ENCODE peak calls at places on chromosomes 16 and 17, in six cellular contexts. One of them, this sample, is unnamed.

GRCh38 chr17:81808778-81809555 is 5.0 kb downstream of the GCGR start:
- DNase-seq in cardiac fibroblast: no peak
- DNase-seq in HCEC 1CT: peak; percentile 4
- DNase-seq in lung microvascular endothelial cell: no peak
- DNase-seq in stimulated activated naive CD8-positive, alpha-beta T cell treated with anti-CD3 and anti-CD28 coated beads, Interleukin-15, Interleukin-2, amounts not matched to agents 100 U/mL and 50 U/mL, for 24 hours: no peak
- DNase-seq in T-cell: no peak
- DNase-seq in this sample: no peak

GRCh38 chr17:15742051-15742795 is 10.1 kb downstream of the TBC1D26 start:
- DNase-seq in cardiac fibroblast: no peak
- DNase-seq in HCEC 1CT: no peak
- DNase-seq in lung microvascular endothelial cell: peak; percentile 66
- DNase-seq in stimulated activated naive CD8-positive, alpha-beta T cell treated with anti-CD3 and anti-CD28 coated beads, Interleukin-15, Interleukin-2, amounts not matched to agents 100 U/mL and 50 U/mL, for 24 hours: no peak
- DNase-seq in T-cell: no peak
- DNase-seq in this sample: no peak

GRCh38 chr17:17056167-17056562 is 13.9 kb downstream of the MPRIP start:
- DNase-seq in cardiac fibroblast: no peak
- DNase-seq in HCEC 1CT: no peak
- DNase-seq in lung microvascular endothelial cell: no peak
- DNase-seq in stimulated activated naive CD8-positive, alpha-beta T cell treated with anti-CD3 and anti-CD28 coated beads, Interleukin-15, Interleukin-2, amounts not matched to agents 100 U/mL and 50 U/mL, for 24 hours: no peak
- DNase-seq in T-cell: no peak
- DNase-seq in this sample: peak; percentile 84

GRCh38 chr17:70028397-70028796 is 46.6 kb upstream of the KCNJ16 start:
- DNase-seq in cardiac fibroblast: no peak
- DNase-seq in HCEC 1CT: peak; percentile 5
- DNase-seq in lung microvascular endothelial cell: no peak
- DNase-seq in stimulated activated naive CD8-positive, alpha-beta T cell treated with anti-CD3 and anti-CD28 coated beads, Interleukin-15, Interleukin-2, amounts not matched to agents 100 U/mL and 50 U/mL, for 24 hours: no peak
- DNase-seq in T-cell: no peak
- DNase-seq in this sample: no peak

GRCh38 chr17:6092182-6092922 is 22.2 kb downstream of the WSCD1 start:
- DNase-seq in cardiac fibroblast: no peak
- DNase-seq in HCEC 1CT: no peak
- DNase-seq in lung microvascular endothelial cell: no peak
- DNase-seq in stimulated activated naive CD8-positive, alpha-beta T cell treated with anti-CD3 and anti-CD28 coated beads, Interleukin-15, Interleukin-2, amounts not matched to agents 100 U/mL and 50 U/mL, for 24 hours: no peak
- DNase-seq in T-cell: no peak
- DNase-seq in this sample: no peak

GRCh38 chr16:56988161-56988947 is 1.0 kb upstream of the NLRC5 start:
- DNase-seq in cardiac fibroblast: no peak
- DNase-seq in HCEC 1CT: peak; percentile 13
- DNase-seq in lung microvascular endothelial cell: no peak
- DNase-seq in stimulated activated naive CD8-positive, alpha-beta T cell treated with anti-CD3 and anti-CD28 coated beads, Interleukin-15, Interleukin-2, amounts not matched to agents 100 U/mL and 50 U/mL, for 24 hours: no peak
- DNase-seq in T-cell: no peak
- DNase-seq in this sample: no peak

GRCh38 chr17:18008496-18009268 is 30.3 kb downstream of the ATPAF2 start:
- DNase-seq in cardiac fibroblast: no peak
- DNase-seq in HCEC 1CT: peak; percentile 84
- DNase-seq in lung microvascular endothelial cell: no peak
- DNase-seq in stimulated activated naive CD8-positive, alpha-beta T cell treated with anti-CD3 and anti-CD28 coated beads, Interleukin-15, Interleukin-2, amounts not matched to agents 100 U/mL and 50 U/mL, for 24 hours: no peak
- DNase-seq in T-cell: no peak
- DNase-seq in this sample: no peak

GRCh38 chr16:30535106-30535776 is 583 bp upstream of the ZNF747 start:
- DNase-seq in cardiac fibroblast: peak; percentile 38
- DNase-seq in HCEC 1CT: no peak
- DNase-seq in lung microvascular endothelial cell: no peak
- DNase-seq in stimulated activated naive CD8-positive, alpha-beta T cell treated with anti-CD3 and anti-CD28 coated beads, Interleukin-15, Interleukin-2, amounts not matched to agents 100 U/mL and 50 U/mL, for 24 hours: no peak
- DNase-seq in T-cell: no peak
- DNase-seq in this sample: no peak

GRCh38 chr16:22653876-22654275 is 143.2 kb downstream of the NPIPB5 start:
- DNase-seq in cardiac fibroblast: no peak
- DNase-seq in HCEC 1CT: no peak
- DNase-seq in lung microvascular endothelial cell: no peak
- DNase-seq in stimulated activated naive CD8-positive, alpha-beta T cell treated with anti-CD3 and anti-CD28 coated beads, Interleukin-15, Interleukin-2, amounts not matched to agents 100 U/mL and 50 U/mL, for 24 hours: no peak
- DNase-seq in T-cell: no peak
- DNase-seq in this sample: no peak

GRCh38 chr16:87918314-87918713 is 18.0 kb downstream of the CA5A start:
- DNase-seq in cardiac fibroblast: peak; percentile 8
- DNase-seq in HCEC 1CT: no peak
- DNase-seq in lung microvascular endothelial cell: no peak
- DNase-seq in stimulated activated naive CD8-positive, alpha-beta T cell treated with anti-CD3 and anti-CD28 coated beads, Interleukin-15, Interleukin-2, amounts not matched to agents 100 U/mL and 50 U/mL, for 24 hours: no peak
- DNase-seq in T-cell: no peak
- DNase-seq in this sample: no peak

GRCh38 chr17:76090517-76091135 is 11.6 kb downstream of the ZACN start:
- DNase-seq in cardiac fibroblast: no peak
- DNase-seq in HCEC 1CT: no peak
- DNase-seq in lung microvascular endothelial cell: no peak
- DNase-seq in stimulated activated naive CD8-positive, alpha-beta T cell treated with anti-CD3 and anti-CD28 coated beads, Interleukin-15, Interleukin-2, amounts not matched to agents 100 U/mL and 50 U/mL, for 24 hours: no peak
- DNase-seq in T-cell: no peak
- DNase-seq in this sample: no peak

GRCh38 chr17:55770220-55770870 is 19.5 kb downstream of the PCTP start:
- DNase-seq in cardiac fibroblast: peak; percentile 78
- DNase-seq in HCEC 1CT: peak; percentile 74
- DNase-seq in lung microvascular endothelial cell: peak; percentile 72
- DNase-seq in stimulated activated naive CD8-positive, alpha-beta T cell treated with anti-CD3 and anti-CD28 coated beads, Interleukin-15, Interleukin-2, amounts not matched to agents 100 U/mL and 50 U/mL, for 24 hours: no peak
- DNase-seq in T-cell: no peak
- DNase-seq in this sample: no peak

GRCh38 chr16:47925811-47926460 is 229.9 kb downstream of the ABCC12 start:
- DNase-seq in cardiac fibroblast: no peak
- DNase-seq in HCEC 1CT: peak; percentile 36
- DNase-seq in lung microvascular endothelial cell: no peak
- DNase-seq in stimulated activated naive CD8-positive, alpha-beta T cell treated with anti-CD3 and anti-CD28 coated beads, Interleukin-15, Interleukin-2, amounts not matched to agents 100 U/mL and 50 U/mL, for 24 hours: no peak
- DNase-seq in T-cell: no peak
- DNase-seq in this sample: no peak

GRCh38 chr17:77449908-77450741 is 309.4 kb downstream of the SEC14L1 start:
- DNase-seq in cardiac fibroblast: peak; percentile 78
- DNase-seq in HCEC 1CT: peak; percentile 41
- DNase-seq in lung microvascular endothelial cell: peak; percentile 55
- DNase-seq in stimulated activated naive CD8-positive, alpha-beta T cell treated with anti-CD3 and anti-CD28 coated beads, Interleukin-15, Interleukin-2, amounts not matched to agents 100 U/mL and 50 U/mL, for 24 hours: peak; percentile 85
- DNase-seq in T-cell: no peak
- DNase-seq in this sample: no peak

GRCh38 chr17:28532063-28532960 is 20.1 kb downstream of the UNC119 start:
- DNase-seq in cardiac fibroblast: no peak
- DNase-seq in HCEC 1CT: no peak
- DNase-seq in lung microvascular endothelial cell: no peak
- DNase-seq in stimulated activated naive CD8-positive, alpha-beta T cell treated with anti-CD3 and anti-CD28 coated beads, Interleukin-15, Interleukin-2, amounts not matched to agents 100 U/mL and 50 U/mL, for 24 hours: no peak
- DNase-seq in T-cell: no peak
- DNase-seq in this sample: no peak

GRCh38 chr16:1511662-1512061 is 18.5 kb downstream of the TELO2 start:
- DNase-seq in cardiac fibroblast: no peak
- DNase-seq in HCEC 1CT: no peak
- DNase-seq in lung microvascular endothelial cell: no peak
- DNase-seq in stimulated activated naive CD8-positive, alpha-beta T cell treated with anti-CD3 and anti-CD28 coated beads, Interleukin-15, Interleukin-2, amounts not matched to agents 100 U/mL and 50 U/mL, for 24 hours: no peak
- DNase-seq in T-cell: no peak
- DNase-seq in this sample: no peak

GRCh38 chr17:56804454-56804853 is 29.3 kb downstream of the C17orf67 start:
- DNase-seq in cardiac fibroblast: no peak
- DNase-seq in HCEC 1CT: no peak
- DNase-seq in lung microvascular endothelial cell: no peak
- DNase-seq in stimulated activated naive CD8-positive, alpha-beta T cell treated with anti-CD3 and anti-CD28 coated beads, Interleukin-15, Interleukin-2, amounts not matched to agents 100 U/mL and 50 U/mL, for 24 hours: no peak
- DNase-seq in T-cell: no peak
- DNase-seq in this sample: no peak

GRCh38 chr16:30030841-30031413 is at the start of gene TLCD3B:
- DNase-seq in cardiac fibroblast: no peak
- DNase-seq in HCEC 1CT: no peak
- DNase-seq in lung microvascular endothelial cell: no peak
- DNase-seq in stimulated activated naive CD8-positive, alpha-beta T cell treated with anti-CD3 and anti-CD28 coated beads, Interleukin-15, Interleukin-2, amounts not matched to agents 100 U/mL and 50 U/mL, for 24 hours: no peak
- DNase-seq in T-cell: no peak
- DNase-seq in this sample: no peak

GRCh38 chr16:85901760-85902365 is 2.9 kb downstream of the IRF8 start:
- DNase-seq in cardiac fibroblast: no peak
- DNase-seq in HCEC 1CT: no peak
- DNase-seq in lung microvascular endothelial cell: no peak
- DNase-seq in stimulated activated naive CD8-positive, alpha-beta T cell treated with anti-CD3 and anti-CD28 coated beads, Interleukin-15, Interleukin-2, amounts not matched to agents 100 U/mL and 50 U/mL, for 24 hours: no peak
- DNase-seq in T-cell: no peak
- DNase-seq in this sample: no peak

GRCh38 chr17:1627987-1628855 is at the start of gene SLC43A2:
- DNase-seq in cardiac fibroblast: peak; percentile 83
- DNase-seq in HCEC 1CT: peak; percentile 57
- DNase-seq in lung microvascular endothelial cell: peak; percentile 91
- DNase-seq in stimulated activated naive CD8-positive, alpha-beta T cell treated with anti-CD3 and anti-CD28 coated beads, Interleukin-15, Interleukin-2, amounts not matched to agents 100 U/mL and 50 U/mL, for 24 hours: peak; percentile 85
- DNase-seq in T-cell: peak; percentile 79
- DNase-seq in this sample: peak; percentile 80

GRCh38 chr16:83233153-83233552 is 574.6 kb upstream of the HSBP1 start:
- DNase-seq in cardiac fibroblast: peak; percentile 6
- DNase-seq in HCEC 1CT: no peak
- DNase-seq in lung microvascular endothelial cell: no peak
- DNase-seq in stimulated activated naive CD8-positive, alpha-beta T cell treated with anti-CD3 and anti-CD28 coated beads, Interleukin-15, Interleukin-2, amounts not matched to agents 100 U/mL and 50 U/mL, for 24 hours: no peak
- DNase-seq in T-cell: no peak
- DNase-seq in this sample: no peak

GRCh38 chr17:6327007-6327406 is 107.9 kb downstream of the AIPL1 start:
- DNase-seq in cardiac fibroblast: no peak
- DNase-seq in HCEC 1CT: no peak
- DNase-seq in lung microvascular endothelial cell: peak; percentile 55
- DNase-seq in stimulated activated naive CD8-positive, alpha-beta T cell treated with anti-CD3 and anti-CD28 coated beads, Interleukin-15, Interleukin-2, amounts not matched to agents 100 U/mL and 50 U/mL, for 24 hours: peak; percentile 6
- DNase-seq in T-cell: no peak
- DNase-seq in this sample: no peak

GRCh38 chr17:56793947-56794346 is 39.8 kb downstream of the C17orf67 start:
- DNase-seq in cardiac fibroblast: no peak
- DNase-seq in HCEC 1CT: no peak
- DNase-seq in lung microvascular endothelial cell: no peak
- DNase-seq in stimulated activated naive CD8-positive, alpha-beta T cell treated with anti-CD3 and anti-CD28 coated beads, Interleukin-15, Interleukin-2, amounts not matched to agents 100 U/mL and 50 U/mL, for 24 hours: no peak
- DNase-seq in T-cell: no peak
- DNase-seq in this sample: no peak

GRCh38 chr17:1197781-1198490 is 18.2 kb upstream of the ABR start:
- DNase-seq in cardiac fibroblast: peak; percentile 79
- DNase-seq in HCEC 1CT: no peak
- DNase-seq in lung microvascular endothelial cell: no peak
- DNase-seq in stimulated activated naive CD8-positive, alpha-beta T cell treated with anti-CD3 and anti-CD28 coated beads, Interleukin-15, Interleukin-2, amounts not matched to agents 100 U/mL and 50 U/mL, for 24 hours: peak; percentile 74
- DNase-seq in T-cell: peak; percentile 69
- DNase-seq in this sample: peak; percentile 70

GRCh38 chr17:27529230-27529796 is 73.1 kb downstream of the KSR1 start:
- DNase-seq in cardiac fibroblast: peak; percentile 72
- DNase-seq in HCEC 1CT: no peak
- DNase-seq in lung microvascular endothelial cell: peak; percentile 34
- DNase-seq in stimulated activated naive CD8-positive, alpha-beta T cell treated with anti-CD3 and anti-CD28 coated beads, Interleukin-15, Interleukin-2, amounts not matched to agents 100 U/mL and 50 U/mL, for 24 hours: peak; percentile 36
- DNase-seq in T-cell: no peak
- DNase-seq in this sample: no peak

GRCh38 chr16:51596247-51596646 is 445.2 kb upstream of the SALL1 start:
- DNase-seq in cardiac fibroblast: no peak
- DNase-seq in HCEC 1CT: no peak
- DNase-seq in lung microvascular endothelial cell: no peak
- DNase-seq in stimulated activated naive CD8-positive, alpha-beta T cell treated with anti-CD3 and anti-CD28 coated beads, Interleukin-15, Interleukin-2, amounts not matched to agents 100 U/mL and 50 U/mL, for 24 hours: no peak
- DNase-seq in T-cell: no peak
- DNase-seq in this sample: no peak

GRCh38 chr16:72131036-72131435 is 37.4 kb downstream of the DHX38 start:
- DNase-seq in cardiac fibroblast: peak; percentile 8
- DNase-seq in HCEC 1CT: no peak
- DNase-seq in lung microvascular endothelial cell: no peak
- DNase-seq in stimulated activated naive CD8-positive, alpha-beta T cell treated with anti-CD3 and anti-CD28 coated beads, Interleukin-15, Interleukin-2, amounts not matched to agents 100 U/mL and 50 U/mL, for 24 hours: no peak
- DNase-seq in T-cell: no peak
- DNase-seq in this sample: no peak

GRCh38 chr16:9469512-9469911 is 378.1 kb downstream of the HAPSTR1 start:
- DNase-seq in cardiac fibroblast: no peak
- DNase-seq in HCEC 1CT: no peak
- DNase-seq in lung microvascular endothelial cell: no peak
- DNase-seq in stimulated activated naive CD8-positive, alpha-beta T cell treated with anti-CD3 and anti-CD28 coated beads, Interleukin-15, Interleukin-2, amounts not matched to agents 100 U/mL and 50 U/mL, for 24 hours: no peak
- DNase-seq in T-cell: no peak
- DNase-seq in this sample: no peak

GRCh38 chr16:85653226-85653917 is 35.4 kb downstream of the GINS2 start:
- DNase-seq in cardiac fibroblast: no peak
- DNase-seq in HCEC 1CT: no peak
- DNase-seq in lung microvascular endothelial cell: no peak
- DNase-seq in stimulated activated naive CD8-positive, alpha-beta T cell treated with anti-CD3 and anti-CD28 coated beads, Interleukin-15, Interleukin-2, amounts not matched to agents 100 U/mL and 50 U/mL, for 24 hours: no peak
- DNase-seq in T-cell: no peak
- DNase-seq in this sample: no peak

GRCh38 chr16:50399411-50399810 is 30.6 kb upstream of the BRD7 start:
- DNase-seq in cardiac fibroblast: no peak
- DNase-seq in HCEC 1CT: no peak
- DNase-seq in lung microvascular endothelial cell: no peak
- DNase-seq in stimulated activated naive CD8-positive, alpha-beta T cell treated with anti-CD3 and anti-CD28 coated beads, Interleukin-15, Interleukin-2, amounts not matched to agents 100 U/mL and 50 U/mL, for 24 hours: no peak
- DNase-seq in T-cell: no peak
- DNase-seq in this sample: no peak